ENCODE peak calls at places on chromosomes 1 and 21, in five cellular contexts. One of them, this sample, is unnamed.
A peak's percentile ranks its signal among the peaks of the same experiment; 100 is the strongest.

GRCh38 chr21:33428669-33429068 is 25.5 kb downstream of the IFNGR2 start:
- DNase-seq in SK-N-SH: no peak
- DNase-seq in K562: no peak
- DNase-seq in IMR-90: no peak
- DNase-seq in Karpas-422: no peak
- DNase-seq in this sample: peak; percentile 97

GRCh38 chr1:61993331-61993961 is 201.2 kb upstream of the L1TD1 start:
- DNase-seq in SK-N-SH: no peak
- DNase-seq in K562: no peak
- DNase-seq in IMR-90: no peak
- DNase-seq in Karpas-422: no peak
- DNase-seq in this sample: peak; percentile 99

GRCh38 chr21:33350676-33351075 is 25.9 kb downstream of the IFNAR1 start:
- DNase-seq in SK-N-SH: no peak
- DNase-seq in K562: no peak
- DNase-seq in IMR-90: no peak
- DNase-seq in Karpas-422: no peak
- DNase-seq in this sample: no peak

GRCh38 chr1:100353073-100353801 is 931 bp downstream of the CDC14A start:
- DNase-seq in SK-N-SH: peak; percentile 54
- DNase-seq in K562: peak; percentile 48
- DNase-seq in IMR-90: no peak
- DNase-seq in Karpas-422: peak; percentile 83
- DNase-seq in this sample: peak; percentile 25

GRCh38 chr1:9233241-9233941 is 1.2 kb upstream of the H6PD start:
- DNase-seq in SK-N-SH: no peak
- DNase-seq in K562: no peak
- DNase-seq in IMR-90: peak; percentile 66
- DNase-seq in Karpas-422: no peak
- DNase-seq in this sample: no peak

GRCh38 chr21:35635261-35635660 is 425.1 kb downstream of the SETD4 start:
- DNase-seq in SK-N-SH: no peak
- DNase-seq in K562: no peak
- DNase-seq in IMR-90: peak; percentile 94
- DNase-seq in Karpas-422: no peak
- DNase-seq in this sample: peak; percentile 85

GRCh38 chr1:212213754-212214153 is 71.5 kb upstream of the PPP2R5A start:
- DNase-seq in SK-N-SH: no peak
- DNase-seq in K562: no peak
- DNase-seq in IMR-90: no peak
- DNase-seq in Karpas-422: no peak
- DNase-seq in this sample: no peak

GRCh38 chr1:153805929-153806750 is 30.9 kb downstream of the SLC27A3 start:
- DNase-seq in SK-N-SH: no peak
- DNase-seq in K562: no peak
- DNase-seq in IMR-90: no peak
- DNase-seq in Karpas-422: no peak
- DNase-seq in this sample: no peak

GRCh38 chr1:103160281-103160680 is 52.0 kb upstream of the COL11A1 start:
- DNase-seq in SK-N-SH: no peak
- DNase-seq in K562: no peak
- DNase-seq in IMR-90: peak; percentile 18
- DNase-seq in Karpas-422: no peak
- DNase-seq in this sample: no peak

GRCh38 chr1:30044745-30045144 is 678.6 kb downstream of the MATN1 start:
- DNase-seq in SK-N-SH: no peak
- DNase-seq in K562: no peak
- DNase-seq in IMR-90: no peak
- DNase-seq in Karpas-422: no peak
- DNase-seq in this sample: no peak

GRCh38 chr1:21097744-21098143 is 79.0 kb downstream of the EIF4G3 start:
- DNase-seq in SK-N-SH: no peak
- DNase-seq in K562: no peak
- DNase-seq in IMR-90: no peak
- DNase-seq in Karpas-422: no peak
- DNase-seq in this sample: no peak

GRCh38 chr1:58941471-58942289 is 157.8 kb upstream of the JUN start:
- DNase-seq in SK-N-SH: no peak
- DNase-seq in K562: no peak
- DNase-seq in IMR-90: no peak
- DNase-seq in Karpas-422: no peak
- DNase-seq in this sample: no peak
- H3K9ac ChIP-seq in SK-N-SH: no peak overlapping the region
- H3K9ac ChIP-seq in K562: peak overlapping the region; percentile 6
- H3K9ac ChIP-seq in IMR-90: no peak overlapping the region
- H3K9ac ChIP-seq in Karpas-422: no peak overlapping the region
- H3K9ac ChIP-seq in this sample: no peak overlapping the region

GRCh38 chr1:227542153-227543120 is 20.9 kb upstream of the ZNF678 start:
- DNase-seq in SK-N-SH: peak; percentile 96
- DNase-seq in K562: peak; percentile 46
- DNase-seq in IMR-90: peak; percentile 80
- DNase-seq in Karpas-422: no peak
- DNase-seq in this sample: peak; percentile 65
- H3K9ac ChIP-seq in SK-N-SH: peak overlapping the region; percentile 68
- H3K9ac ChIP-seq in K562: no peak overlapping the region
- H3K9ac ChIP-seq in IMR-90: peak overlapping the region; percentile 71
- H3K9ac ChIP-seq in Karpas-422: no peak overlapping the region
- H3K9ac ChIP-seq in this sample: peak overlapping the region; percentile 12

DNA sequence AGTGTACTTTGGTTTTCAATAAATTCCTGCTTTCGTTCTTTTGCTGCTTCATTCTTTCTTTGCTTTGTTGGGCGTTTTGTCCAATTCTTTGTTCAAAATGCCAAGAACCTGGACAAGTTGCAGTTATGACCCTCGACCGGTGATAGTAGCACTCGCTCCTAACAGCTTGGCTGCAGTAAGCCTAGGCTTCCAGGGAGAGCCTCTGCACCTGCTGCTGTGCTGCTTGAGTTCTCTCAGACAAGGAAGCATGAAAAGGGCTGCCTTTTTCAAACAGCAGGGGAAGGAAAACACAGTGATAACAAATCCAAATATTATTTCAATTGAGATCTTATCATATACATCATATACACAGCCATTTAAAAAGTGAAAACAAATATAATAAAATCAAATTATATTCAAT is 12.8 kb upstream of the RIPK4 start:
- DNase-seq in SK-N-SH: no peak
- DNase-seq in K562: no peak
- DNase-seq in IMR-90: no peak
- DNase-seq in Karpas-422: no peak
- DNase-seq in this sample: no peak
- H3K9ac ChIP-seq in SK-N-SH: no peak overlapping the region
- H3K9ac ChIP-seq in K562: no peak overlapping the region
- H3K9ac ChIP-seq in IMR-90: no peak overlapping the region
- H3K9ac ChIP-seq in Karpas-422: no peak overlapping the region
- H3K9ac ChIP-seq in this sample: no peak overlapping the region

DNA sequence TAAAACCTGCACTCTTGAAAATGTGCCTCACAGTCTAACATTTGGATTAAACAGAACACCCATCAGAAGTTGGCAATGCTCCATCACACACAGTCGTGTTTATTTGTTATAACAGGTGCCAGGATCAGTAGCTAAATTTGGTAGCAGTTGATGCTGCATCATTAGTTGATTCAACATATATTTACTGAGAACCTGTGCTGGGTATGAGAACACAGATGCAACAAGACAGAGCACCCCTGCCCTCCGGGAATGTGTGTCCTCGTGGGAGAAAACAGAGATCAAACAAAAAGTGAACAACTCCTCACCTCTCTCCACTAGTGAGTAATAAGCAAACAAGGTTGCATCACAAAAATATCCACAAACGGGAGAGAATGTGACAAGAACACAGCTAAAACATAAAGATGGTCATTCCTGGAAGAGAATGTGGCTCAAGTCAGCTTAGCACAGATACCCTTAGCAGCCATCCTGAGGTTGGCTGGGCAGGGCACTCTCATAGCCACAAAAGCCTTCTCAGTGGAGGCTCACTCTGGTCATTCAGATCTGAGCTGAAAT is 26.3 kb upstream of the LBR start:
- DNase-seq in SK-N-SH: no peak
- DNase-seq in K562: no peak
- DNase-seq in IMR-90: peak; percentile 31
- DNase-seq in Karpas-422: no peak
- DNase-seq in this sample: no peak
- H3K9ac ChIP-seq in SK-N-SH: no peak overlapping the region
- H3K9ac ChIP-seq in K562: no peak overlapping the region
- H3K9ac ChIP-seq in IMR-90: no peak overlapping the region
- H3K9ac ChIP-seq in Karpas-422: no peak overlapping the region
- H3K9ac ChIP-seq in this sample: no peak overlapping the region

GRCh38 chr1:121517586-121518230 is 332.9 kb downstream of the SRGAP2C start:
- DNase-seq in SK-N-SH: no peak
- DNase-seq in K562: no peak
- DNase-seq in IMR-90: no peak
- DNase-seq in Karpas-422: peak; percentile 77
- DNase-seq in this sample: no peak

GRCh38 chr1:121516279-121516967 is 331.6 kb downstream of the SRGAP2C start:
- DNase-seq in SK-N-SH: no peak
- DNase-seq in K562: no peak
- DNase-seq in IMR-90: no peak
- DNase-seq in Karpas-422: peak; percentile 86
- DNase-seq in this sample: no peak

GRCh38 chr1:121522061-121522759 is 337.4 kb downstream of the SRGAP2C start:
- DNase-seq in SK-N-SH: no peak
- DNase-seq in K562: no peak
- DNase-seq in IMR-90: no peak
- DNase-seq in Karpas-422: no peak
- DNase-seq in this sample: no peak

GRCh38 chr1:121518726-121519041 is 333.9 kb downstream of the SRGAP2C start:
- DNase-seq in SK-N-SH: no peak
- DNase-seq in K562: no peak
- DNase-seq in IMR-90: no peak
- DNase-seq in Karpas-422: no peak
- DNase-seq in this sample: no peak

DNA sequence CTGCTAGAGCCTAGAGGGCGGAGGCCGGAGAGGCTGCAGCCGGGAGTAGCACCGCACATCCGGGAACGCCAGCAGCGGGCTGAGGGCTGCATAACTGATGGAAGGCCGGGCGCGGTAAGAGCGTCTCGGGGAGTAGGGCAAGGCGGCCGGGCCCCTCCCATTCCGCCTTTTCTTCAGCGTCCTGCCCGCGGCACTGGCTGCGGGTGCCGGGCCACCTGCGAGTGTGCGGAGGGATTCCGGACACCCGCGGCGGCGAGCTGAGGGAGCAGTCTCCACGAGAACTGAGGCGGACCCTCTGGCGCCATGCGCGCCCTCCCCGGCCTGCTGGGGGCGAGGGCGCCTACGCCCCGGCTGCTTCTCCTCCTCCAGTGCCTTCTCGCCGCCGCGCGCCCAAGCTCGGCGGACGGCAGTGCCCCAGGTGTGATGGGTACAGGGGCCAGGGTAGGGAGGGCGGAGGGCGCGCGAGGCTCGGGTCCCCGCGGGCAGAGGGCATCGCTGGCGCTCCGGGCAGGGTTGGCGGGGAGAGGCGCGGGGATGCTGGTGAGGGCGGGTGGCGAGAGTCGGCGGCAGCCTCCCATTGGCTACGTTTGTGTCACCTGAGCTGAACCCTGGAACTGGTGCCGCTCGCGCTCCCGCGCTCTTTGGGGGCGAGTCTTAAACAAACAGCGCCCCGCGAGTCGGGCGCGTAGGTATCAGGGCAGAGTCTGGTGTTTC is 334.4 kb downstream of the SRGAP2C start:
- DNase-seq in SK-N-SH: peak; percentile 31
- DNase-seq in K562: peak; percentile 23
- DNase-seq in IMR-90: no peak
- DNase-seq in Karpas-422: peak; percentile 97
- DNase-seq in this sample: peak; percentile 68
- H3K9ac ChIP-seq in SK-N-SH: no peak overlapping the region
- H3K9ac ChIP-seq in K562: no peak overlapping the region
- H3K9ac ChIP-seq in IMR-90: no peak overlapping the region
- H3K9ac ChIP-seq in Karpas-422: peak overlapping the region; percentile 97
- H3K9ac ChIP-seq in this sample: peak overlapping the region; percentile 22

DNA sequence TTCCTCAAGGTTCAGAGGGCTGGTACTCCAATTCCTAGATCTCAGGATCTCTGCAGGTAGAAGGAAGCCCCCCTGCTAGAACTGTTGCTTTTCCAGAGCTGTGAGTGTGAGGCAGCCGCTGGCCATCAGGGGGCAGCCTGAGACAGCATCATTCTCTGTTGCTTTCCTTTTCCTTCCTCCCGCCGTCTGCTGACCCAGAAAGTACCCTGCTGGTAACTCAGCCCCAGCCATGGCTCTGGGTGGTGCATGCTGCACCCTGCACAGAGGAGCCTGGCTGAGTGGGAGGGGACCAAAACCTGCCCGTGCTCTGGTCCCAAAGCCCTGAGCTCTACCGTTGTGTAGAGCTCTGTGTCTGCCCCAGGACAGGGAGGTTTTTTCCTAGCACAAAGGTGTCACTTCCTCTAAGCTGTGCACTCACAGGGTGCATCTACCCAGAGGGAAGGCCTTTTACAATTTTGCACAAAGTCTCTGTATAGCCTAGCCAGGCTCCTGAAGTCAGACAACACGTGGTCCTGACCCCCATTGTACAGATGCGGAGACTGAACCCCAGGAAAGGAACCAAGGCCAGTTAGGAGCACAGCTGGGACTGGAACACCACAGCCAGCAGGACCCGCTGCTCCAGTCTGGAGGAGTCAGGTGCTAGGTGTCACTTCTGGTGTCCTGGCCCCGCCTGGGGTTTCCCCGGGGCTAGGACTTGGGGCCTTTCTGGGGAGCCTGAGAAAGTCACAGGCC is 5.6 kb upstream of the FAM131C start:
- DNase-seq in SK-N-SH: peak; percentile 84
- DNase-seq in K562: peak; percentile 72
- DNase-seq in IMR-90: peak; percentile 60
- DNase-seq in Karpas-422: peak; percentile 85
- DNase-seq in this sample: peak; percentile 55
- H3K9ac ChIP-seq in SK-N-SH: no peak overlapping the region
- H3K9ac ChIP-seq in K562: peak overlapping the region; percentile 72
- H3K9ac ChIP-seq in IMR-90: peak overlapping the region; percentile 1
- H3K9ac ChIP-seq in Karpas-422: peak overlapping the region; percentile 58
- H3K9ac ChIP-seq in this sample: no peak overlapping the region

GRCh38 chr1:97904528-97904927 is 16.3 kb downstream of the DPYD start:
- DNase-seq in SK-N-SH: no peak
- DNase-seq in K562: no peak
- DNase-seq in IMR-90: peak; percentile 54
- DNase-seq in Karpas-422: no peak
- DNase-seq in this sample: peak; percentile 71
- H3K9ac ChIP-seq in SK-N-SH: no peak overlapping the region
- H3K9ac ChIP-seq in K562: no peak overlapping the region
- H3K9ac ChIP-seq in IMR-90: no peak overlapping the region
- H3K9ac ChIP-seq in Karpas-422: no peak overlapping the region
- H3K9ac ChIP-seq in this sample: no peak overlapping the region

This sample was measured in mammary epithelial cell.